ENCODE peak calls at places on chromosomes 6 and 20, in four cellular contexts. W, C, P and J are unnamed samples.

GRCh38 chr6:71383891-71384489 is 95.4 kb downstream of the OGFRL1 start:
- DNase-seq in C (peak; percentile 86), W (no peak), P (no peak), J (peak; percentile 67)

GRCh38 chr6:134937426-134937825 is 12.5 kb downstream of the ALDH8A1 start:
- DNase-seq in W (no peak), C (no peak), P (no peak), J (peak; percentile 17)

GRCh38 chr6:32967151-32968091 is 973 bp upstream of the BRD2 start:
- DNase-seq in C (peak; percentile 57), P (no peak), W (no peak), J (peak; percentile 58)

GRCh38 chr20:57094991-57095390 is 171.4 kb downstream of the BMP7 start:
- DNase-seq in W (no peak), P (no peak), C (no peak), J (no peak)

GRCh38 chr6:149960488-149960887 is 3.3 kb upstream of the ULBP1 start:
- DNase-seq in C (no peak), W (no peak), P (no peak), J (no peak)

GRCh38 chr20:19122395-19122794 is 90.0 kb upstream of the SLC24A3 start:
- DNase-seq in P (no peak), W (no peak), C (no peak), J (no peak)

GRCh38 chr20:58715709-58716475 is 23.3 kb downstream of the NPEPL1 start:
- DNase-seq in C (no peak), W (peak; percentile 26), P (no peak), J (no peak)

GRCh38 chr6:160227038-160227768 is 31.4 kb downstream of the SLC22A2 start:
- DNase-seq in P (no peak), C (no peak), W (no peak), J (no peak)

GRCh38 chr6:4225207-4225872 is 90.0 kb upstream of the ECI2 start:
- DNase-seq in W (no peak), C (peak; percentile 10), P (no peak), J (no peak)

GRCh38 chr6:31057426-31058003 is 47.2 kb downstream of the MUC22 start:
- DNase-seq in W (no peak), C (peak; percentile 66), P (no peak), J (peak; percentile 72)

GRCh38 chr6:155448823-155449789 is 6.5 kb downstream of the NOX3 start:
- DNase-seq in W (no peak), P (no peak), C (no peak), J (no peak)

GRCh38 chr6:112927641-112928040 is 580.5 kb downstream of the RFPL4B start:
- DNase-seq in C (peak; percentile 47), W (no peak), P (no peak), J (peak; percentile 54)

GRCh38 chr6:25089442-25089841 is 153.7 kb upstream of the RIPOR2 start:
- DNase-seq in P (no peak), W (no peak), C (no peak), J (peak; percentile 49)

GRCh38 chr6:134138226-134138975 is 86.0 kb upstream of the SLC2A12 start:
- DNase-seq in P (no peak), C (peak; percentile 49), W (no peak), J (peak; percentile 63)

GRCh38 chr20:46558511-46558959 is 8.1 kb upstream of the OCSTAMP start:
- DNase-seq in P (no peak), W (peak; percentile 30), C (peak; percentile 84), J (peak; percentile 92)

GRCh38 chr20:45104786-45105185 is 3.9 kb upstream of the KCNS1 start:
- DNase-seq in P (no peak), C (peak; percentile 73), W (no peak), J (peak; percentile 72)

GRCh38 chr6:166156942-166157341 is 10.7 kb downstream of the TBXT start:
- DNase-seq in W (no peak), P (no peak), C (peak; percentile 22), J (peak; percentile 26)

GRCh38 chr6:43847741-43848630 is 78.0 kb downstream of the VEGFA start:
- DNase-seq in C (no peak), W (no peak), P (no peak), J (peak; percentile 43)

GRCh38 chr6:77183447-77183846 is 279.8 kb downstream of the HTR1B start:
- DNase-seq in P (no peak), W (no peak), C (no peak), J (no peak)

GRCh38 chr6:167304912-167305311 is 13.8 kb downstream of the UNC93A start:
- DNase-seq in P (no peak), C (no peak), W (no peak), J (no peak)

GRCh38 chr6:10655508-10656055 is 38.8 kb downstream of the C6orf52 start:
- DNase-seq in P (no peak), W (no peak), C (no peak), J (no peak)

GRCh38 chr6:100430962-100431361 is 33.8 kb downstream of the SIM1 start:
- DNase-seq in W (no peak), C (no peak), P (no peak), J (no peak)

GRCh38 chr6:138520463-138520862 is 21.2 kb upstream of the NHSL1 start:
- DNase-seq in C (peak; percentile 64), W (no peak), P (no peak), J (peak; percentile 60)

GRCh38 chr6:60754879-60755278 is 1531.1 kb downstream of the KHDRBS2 start:
- DNase-seq in W (no peak), C (no peak), P (peak; percentile 1), J (no peak)

GRCh38 chr6:103617642-103618041 is 1242.1 kb downstream of the HACE1 start:
- DNase-seq in W (no peak), C (no peak), P (no peak), J (no peak)

GRCh38 chr6:35552285-35552917 is 39.7 kb upstream of the TULP1 start:
- DNase-seq in P (peak; percentile 43), W (peak; percentile 39), C (peak; percentile 36), J (peak; percentile 17)

GRCh38 chr6:37936909-37937308 is 117.4 kb downstream of the ZFAND3 start:
- DNase-seq in C (no peak), W (no peak), P (no peak), J (no peak)

GRCh38 chr6:27892596-27893058 is 19.6 kb downstream of the OR2B2 start:
- DNase-seq in P (no peak), C (peak; percentile 47), W (no peak), J (peak; percentile 54)

GRCh38 chr20:51622004-51622874 is 79.7 kb upstream of the NFATC2 start:
- DNase-seq in C (no peak), W (no peak), P (no peak), J (no peak)

GRCh38 chr20:19903168-19903676 is 113.9 kb upstream of the NAA20 start:
- DNase-seq in P (no peak), C (no peak), W (peak; percentile 39), J (no peak)

GRCh38 chr6:117605169-117605826 is 3.0 kb upstream of the GOPC start:
- DNase-seq in P (no peak), W (no peak), C (peak; percentile 90), J (peak; percentile 81)

GRCh38 chr20:5531318-5532081 is 214.7 kb upstream of the PROKR2 start:
- DNase-seq in P (no peak), W (no peak), C (peak; percentile 69), J (peak; percentile 84)

GRCh38 chr6:79710127-79710526 is 79.0 kb downstream of the SH3BGRL2 start:
- DNase-seq in P (no peak), C (no peak), W (no peak), J (no peak)

GRCh38 chr20:382291-383115 is 1.9 kb downstream of the TRIB3 start:
- DNase-seq in W (no peak), C (no peak), P (no peak), J (no peak)

GRCh38 chr20:13221313-13221672 is 219 bp downstream of the ISM1 start:
- DNase-seq in W (no peak), P (no peak), C (no peak), J (peak; percentile 22)

GRCh38 chr6:1904494-1904854 is 294.8 kb downstream of the FOXC1 start:
- DNase-seq in P (no peak), W (no peak), C (no peak), J (no peak)

GRCh38 chr6:89215391-89215790 is 1.8 kb downstream of the GABRR1 start:
- DNase-seq in C (no peak), P (no peak), W (no peak), J (no peak)